ENCODE peak calls at places on chromosomes 4 and X, in five cellular contexts. One of them, this sample, is unnamed.

GRCh38 chrX:35800479-35800878 is 2.3 kb downstream of the MAGEB16 start:
- DNase-seq in stimulated activated effector memory CD8-positive, alpha-beta T cell treated with anti-CD3 and anti-CD28 coated beads, Interleukin-12 subunit alpha, Interleukin-12 subunit beta, amount 100 ng/mL, for 72 hours: no peak
- DNase-seq in activated effector memory CD4-positive, alpha-beta T cell treated with Interleukin-2 at 50 U/mL for 16 hours: no peak
- DNase-seq in sciatic nerve: no peak
- DNase-seq in endodermal cell: no peak
- DNase-seq in this sample: no peak

GRCh38 chr4:148166132-148166531 is 276.1 kb downstream of the NR3C2 start:
- DNase-seq in stimulated activated effector memory CD8-positive, alpha-beta T cell treated with anti-CD3 and anti-CD28 coated beads, Interleukin-12 subunit alpha, Interleukin-12 subunit beta, amount 100 ng/mL, for 72 hours: no peak
- DNase-seq in sciatic nerve: no peak
- DNase-seq in activated effector memory CD4-positive, alpha-beta T cell treated with Interleukin-2 at 50 U/mL for 16 hours: no peak
- DNase-seq in endodermal cell: no peak
- DNase-seq in this sample: no peak

GRCh38 chrX:56661193-56661592 is 67.8 kb upstream of the NBDY start:
- DNase-seq in activated effector memory CD4-positive, alpha-beta T cell treated with Interleukin-2 at 50 U/mL for 16 hours: no peak
- DNase-seq in stimulated activated effector memory CD8-positive, alpha-beta T cell treated with anti-CD3 and anti-CD28 coated beads, Interleukin-12 subunit alpha, Interleukin-12 subunit beta, amount 100 ng/mL, for 72 hours: no peak
- DNase-seq in endodermal cell: no peak
- DNase-seq in sciatic nerve: no peak
- DNase-seq in this sample: no peak

GRCh38 chr4:162732871-162733270 is 433.8 kb downstream of the NAF1 start:
- DNase-seq in activated effector memory CD4-positive, alpha-beta T cell treated with Interleukin-2 at 50 U/mL for 16 hours: no peak
- DNase-seq in endodermal cell: no peak
- DNase-seq in sciatic nerve: no peak
- DNase-seq in stimulated activated effector memory CD8-positive, alpha-beta T cell treated with anti-CD3 and anti-CD28 coated beads, Interleukin-12 subunit alpha, Interleukin-12 subunit beta, amount 100 ng/mL, for 72 hours: no peak
- DNase-seq in this sample: no peak

GRCh38 chr4:111650553-111651183 is 494.6 kb upstream of the FAM241A start:
- DNase-seq in endodermal cell: peak
- DNase-seq in activated effector memory CD4-positive, alpha-beta T cell treated with Interleukin-2 at 50 U/mL for 16 hours: no peak
- DNase-seq in stimulated activated effector memory CD8-positive, alpha-beta T cell treated with anti-CD3 and anti-CD28 coated beads, Interleukin-12 subunit alpha, Interleukin-12 subunit beta, amount 100 ng/mL, for 72 hours: no peak
- DNase-seq in sciatic nerve: no peak
- DNase-seq in this sample: no peak

GRCh38 chrX:44843318-44843702 is 511 bp upstream of the DUSP21 start:
- DNase-seq in endodermal cell: no peak
- DNase-seq in sciatic nerve: no peak
- DNase-seq in stimulated activated effector memory CD8-positive, alpha-beta T cell treated with anti-CD3 and anti-CD28 coated beads, Interleukin-12 subunit alpha, Interleukin-12 subunit beta, amount 100 ng/mL, for 72 hours: no peak
- DNase-seq in activated effector memory CD4-positive, alpha-beta T cell treated with Interleukin-2 at 50 U/mL for 16 hours: no peak
- DNase-seq in this sample: no peak

GRCh38 chrX:17788439-17788838 is 51.1 kb downstream of the SCML1 start:
- DNase-seq in stimulated activated effector memory CD8-positive, alpha-beta T cell treated with anti-CD3 and anti-CD28 coated beads, Interleukin-12 subunit alpha, Interleukin-12 subunit beta, amount 100 ng/mL, for 72 hours: no peak
- DNase-seq in sciatic nerve: no peak
- DNase-seq in endodermal cell: peak
- DNase-seq in activated effector memory CD4-positive, alpha-beta T cell treated with Interleukin-2 at 50 U/mL for 16 hours: peak
- DNase-seq in this sample: no peak

GRCh38 chr4:99861120-99861905 is 32.9 kb downstream of the LAMTOR3 start:
- DNase-seq in stimulated activated effector memory CD8-positive, alpha-beta T cell treated with anti-CD3 and anti-CD28 coated beads, Interleukin-12 subunit alpha, Interleukin-12 subunit beta, amount 100 ng/mL, for 72 hours: peak
- DNase-seq in endodermal cell: no peak
- DNase-seq in sciatic nerve: no peak
- DNase-seq in activated effector memory CD4-positive, alpha-beta T cell treated with Interleukin-2 at 50 U/mL for 16 hours: no peak
- DNase-seq in this sample: no peak

GRCh38 chr4:18847276-18847890 is 825.8 kb upstream of the LCORL start:
- DNase-seq in activated effector memory CD4-positive, alpha-beta T cell treated with Interleukin-2 at 50 U/mL for 16 hours: no peak
- DNase-seq in stimulated activated effector memory CD8-positive, alpha-beta T cell treated with anti-CD3 and anti-CD28 coated beads, Interleukin-12 subunit alpha, Interleukin-12 subunit beta, amount 100 ng/mL, for 72 hours: no peak
- DNase-seq in sciatic nerve: no peak
- DNase-seq in endodermal cell: no peak
- DNase-seq in this sample: no peak

GRCh38 chr4:140812916-140813315 is 56.7 kb upstream of the TBC1D9 start:
- DNase-seq in activated effector memory CD4-positive, alpha-beta T cell treated with Interleukin-2 at 50 U/mL for 16 hours: no peak
- DNase-seq in endodermal cell: no peak
- DNase-seq in sciatic nerve: no peak
- DNase-seq in stimulated activated effector memory CD8-positive, alpha-beta T cell treated with anti-CD3 and anti-CD28 coated beads, Interleukin-12 subunit alpha, Interleukin-12 subunit beta, amount 100 ng/mL, for 72 hours: no peak
- DNase-seq in this sample: no peak

GRCh38 chr4:6229671-6230501 is 29.5 kb upstream of the JAKMIP1 start:
- DNase-seq in sciatic nerve: no peak
- DNase-seq in stimulated activated effector memory CD8-positive, alpha-beta T cell treated with anti-CD3 and anti-CD28 coated beads, Interleukin-12 subunit alpha, Interleukin-12 subunit beta, amount 100 ng/mL, for 72 hours: no peak
- DNase-seq in endodermal cell: peak
- DNase-seq in activated effector memory CD4-positive, alpha-beta T cell treated with Interleukin-2 at 50 U/mL for 16 hours: no peak
- DNase-seq in this sample: no peak

GRCh38 chr4:7396186-7396585 is 38.5 kb downstream of the PSAPL1 start:
- DNase-seq in endodermal cell: no peak
- DNase-seq in stimulated activated effector memory CD8-positive, alpha-beta T cell treated with anti-CD3 and anti-CD28 coated beads, Interleukin-12 subunit alpha, Interleukin-12 subunit beta, amount 100 ng/mL, for 72 hours: no peak
- DNase-seq in sciatic nerve: peak
- DNase-seq in activated effector memory CD4-positive, alpha-beta T cell treated with Interleukin-2 at 50 U/mL for 16 hours: no peak
- DNase-seq in this sample: no peak

GRCh38 chr4:168787801-168788200 is 222.3 kb downstream of the CBR4 start:
- DNase-seq in stimulated activated effector memory CD8-positive, alpha-beta T cell treated with anti-CD3 and anti-CD28 coated beads, Interleukin-12 subunit alpha, Interleukin-12 subunit beta, amount 100 ng/mL, for 72 hours: no peak
- DNase-seq in endodermal cell: no peak
- DNase-seq in sciatic nerve: no peak
- DNase-seq in activated effector memory CD4-positive, alpha-beta T cell treated with Interleukin-2 at 50 U/mL for 16 hours: no peak
- DNase-seq in this sample: no peak

GRCh38 chrX:151393514-151393913 is 3.5 kb upstream of the VMA21 start:
- DNase-seq in endodermal cell: peak
- DNase-seq in stimulated activated effector memory CD8-positive, alpha-beta T cell treated with anti-CD3 and anti-CD28 coated beads, Interleukin-12 subunit alpha, Interleukin-12 subunit beta, amount 100 ng/mL, for 72 hours: peak
- DNase-seq in activated effector memory CD4-positive, alpha-beta T cell treated with Interleukin-2 at 50 U/mL for 16 hours: peak
- DNase-seq in sciatic nerve: no peak
- DNase-seq in this sample: no peak

GRCh38 chrX:31508338-31508737 is 436.5 kb upstream of the FTHL17 start:
- DNase-seq in sciatic nerve: no peak
- DNase-seq in endodermal cell: no peak
- DNase-seq in stimulated activated effector memory CD8-positive, alpha-beta T cell treated with anti-CD3 and anti-CD28 coated beads, Interleukin-12 subunit alpha, Interleukin-12 subunit beta, amount 100 ng/mL, for 72 hours: no peak
- DNase-seq in activated effector memory CD4-positive, alpha-beta T cell treated with Interleukin-2 at 50 U/mL for 16 hours: no peak
- DNase-seq in this sample: no peak

GRCh38 chr4:122604146-122604545 is 16.7 kb downstream of the IL21 start:
- DNase-seq in stimulated activated effector memory CD8-positive, alpha-beta T cell treated with anti-CD3 and anti-CD28 coated beads, Interleukin-12 subunit alpha, Interleukin-12 subunit beta, amount 100 ng/mL, for 72 hours: no peak
- DNase-seq in sciatic nerve: no peak
- DNase-seq in endodermal cell: no peak
- DNase-seq in activated effector memory CD4-positive, alpha-beta T cell treated with Interleukin-2 at 50 U/mL for 16 hours: no peak
- DNase-seq in this sample: no peak

GRCh38 chr4:130110189-130110588 is 1014.2 kb downstream of the C4orf33 start:
- DNase-seq in endodermal cell: no peak
- DNase-seq in activated effector memory CD4-positive, alpha-beta T cell treated with Interleukin-2 at 50 U/mL for 16 hours: no peak
- DNase-seq in sciatic nerve: no peak
- DNase-seq in stimulated activated effector memory CD8-positive, alpha-beta T cell treated with anti-CD3 and anti-CD28 coated beads, Interleukin-12 subunit alpha, Interleukin-12 subunit beta, amount 100 ng/mL, for 72 hours: no peak
- DNase-seq in this sample: no peak

GRCh38 chr4:161419822-161420221 is 744.0 kb downstream of the FSTL5 start:
- DNase-seq in endodermal cell: peak
- DNase-seq in sciatic nerve: no peak
- DNase-seq in activated effector memory CD4-positive, alpha-beta T cell treated with Interleukin-2 at 50 U/mL for 16 hours: no peak
- DNase-seq in stimulated activated effector memory CD8-positive, alpha-beta T cell treated with anti-CD3 and anti-CD28 coated beads, Interleukin-12 subunit alpha, Interleukin-12 subunit beta, amount 100 ng/mL, for 72 hours: no peak
- DNase-seq in this sample: no peak

GRCh38 chr4:189081831-189082230 is 858.8 kb upstream of the FRG1 start:
- DNase-seq in activated effector memory CD4-positive, alpha-beta T cell treated with Interleukin-2 at 50 U/mL for 16 hours: no peak
- DNase-seq in sciatic nerve: no peak
- DNase-seq in stimulated activated effector memory CD8-positive, alpha-beta T cell treated with anti-CD3 and anti-CD28 coated beads, Interleukin-12 subunit alpha, Interleukin-12 subunit beta, amount 100 ng/mL, for 72 hours: no peak
- DNase-seq in endodermal cell: no peak
- DNase-seq in this sample: no peak

GRCh38 chr4:29336851-29337250 is 1383.3 kb upstream of the PCDH7 start:
- DNase-seq in stimulated activated effector memory CD8-positive, alpha-beta T cell treated with anti-CD3 and anti-CD28 coated beads, Interleukin-12 subunit alpha, Interleukin-12 subunit beta, amount 100 ng/mL, for 72 hours: no peak
- DNase-seq in activated effector memory CD4-positive, alpha-beta T cell treated with Interleukin-2 at 50 U/mL for 16 hours: no peak
- DNase-seq in endodermal cell: no peak
- DNase-seq in sciatic nerve: no peak
- DNase-seq in this sample: no peak

GRCh38 chr4:7212101-7212674 is 19.9 kb downstream of the SORCS2 start:
- DNase-seq in sciatic nerve: no peak
- DNase-seq in stimulated activated effector memory CD8-positive, alpha-beta T cell treated with anti-CD3 and anti-CD28 coated beads, Interleukin-12 subunit alpha, Interleukin-12 subunit beta, amount 100 ng/mL, for 72 hours: no peak
- DNase-seq in activated effector memory CD4-positive, alpha-beta T cell treated with Interleukin-2 at 50 U/mL for 16 hours: no peak
- DNase-seq in endodermal cell: no peak
- DNase-seq in this sample: no peak

GRCh38 chr4:172982151-172982590 is 186.4 kb upstream of the GALNT7 start:
- DNase-seq in activated effector memory CD4-positive, alpha-beta T cell treated with Interleukin-2 at 50 U/mL for 16 hours: no peak
- DNase-seq in stimulated activated effector memory CD8-positive, alpha-beta T cell treated with anti-CD3 and anti-CD28 coated beads, Interleukin-12 subunit alpha, Interleukin-12 subunit beta, amount 100 ng/mL, for 72 hours: no peak
- DNase-seq in sciatic nerve: no peak
- DNase-seq in endodermal cell: no peak
- DNase-seq in this sample: no peak

GRCh38 chr4:148790691-148791090 is 348.5 kb upstream of the NR3C2 start:
- DNase-seq in stimulated activated effector memory CD8-positive, alpha-beta T cell treated with anti-CD3 and anti-CD28 coated beads, Interleukin-12 subunit alpha, Interleukin-12 subunit beta, amount 100 ng/mL, for 72 hours: no peak
- DNase-seq in activated effector memory CD4-positive, alpha-beta T cell treated with Interleukin-2 at 50 U/mL for 16 hours: no peak
- DNase-seq in sciatic nerve: no peak
- DNase-seq in endodermal cell: no peak
- DNase-seq in this sample: no peak